ENCODE peak calls at places on chromosomes 7 and 10, in eight cellular contexts. One of them, this sample, is unnamed.
A peak's percentile ranks its signal among the peaks of the same experiment; 100 is the strongest.

GRCh38 chr7:111459757-111460280 is 102.5 kb downstream of the IMMP2L start:
- DNase-seq in OCI-LY7: no peak
- DNase-seq in transverse colon: no peak
- DNase-seq in cardiac muscle cell: peak; percentile 75
- DNase-seq in tibial nerve: no peak
- DNase-seq in adipocyte: peak; percentile 69
- DNase-seq in uterus: no peak
- DNase-seq in neural progenitor cell: no peak
- DNase-seq in this sample: no peak

GRCh38 chr7:103928581-103928980 is 60.9 kb downstream of the RELN start:
- DNase-seq in neural progenitor cell: no peak
- DNase-seq in uterus: no peak
- DNase-seq in adipocyte: no peak
- DNase-seq in transverse colon: no peak
- DNase-seq in tibial nerve: no peak
- DNase-seq in cardiac muscle cell: no peak
- DNase-seq in OCI-LY7: no peak
- DNase-seq in this sample: no peak

GRCh38 chr7:111992601-111993000 is 213.6 kb downstream of the DOCK4 start:
- DNase-seq in cardiac muscle cell: no peak
- DNase-seq in uterus: no peak
- DNase-seq in transverse colon: no peak
- DNase-seq in tibial nerve: no peak
- DNase-seq in OCI-LY7: no peak
- DNase-seq in adipocyte: peak; percentile 16
- DNase-seq in neural progenitor cell: no peak
- DNase-seq in this sample: no peak

GRCh38 chr7:150866932-150867564 is 14.7 kb downstream of the AOC1 start:
- DNase-seq in tibial nerve: no peak
- DNase-seq in adipocyte: no peak
- DNase-seq in OCI-LY7: no peak
- DNase-seq in uterus: no peak
- DNase-seq in neural progenitor cell: no peak
- DNase-seq in transverse colon: no peak
- DNase-seq in cardiac muscle cell: no peak
- DNase-seq in this sample: no peak

GRCh38 chr7:136251826-136252225 is 274.7 kb upstream of the MTPN start:
- DNase-seq in cardiac muscle cell: no peak
- DNase-seq in transverse colon: no peak
- DNase-seq in uterus: no peak
- DNase-seq in tibial nerve: no peak
- DNase-seq in OCI-LY7: no peak
- DNase-seq in neural progenitor cell: no peak
- DNase-seq in adipocyte: no peak
- DNase-seq in this sample: no peak

GRCh38 chr10:11397566-11397965 is 213.9 kb downstream of the USP6NL start:
- DNase-seq in uterus: no peak
- DNase-seq in cardiac muscle cell: no peak
- DNase-seq in tibial nerve: no peak
- DNase-seq in adipocyte: no peak
- DNase-seq in OCI-LY7: no peak
- DNase-seq in neural progenitor cell: no peak
- DNase-seq in transverse colon: no peak
- DNase-seq in this sample: no peak

GRCh38 chr7:7962851-7963250 is 5.7 kb upstream of the GLCCI1 start:
- DNase-seq in OCI-LY7: no peak
- DNase-seq in neural progenitor cell: no peak
- DNase-seq in transverse colon: no peak
- DNase-seq in cardiac muscle cell: no peak
- DNase-seq in adipocyte: peak; percentile 53
- DNase-seq in tibial nerve: no peak
- DNase-seq in uterus: no peak
- DNase-seq in this sample: no peak

GRCh38 chr10:17606547-17607040 is 10.6 kb downstream of the HACD1 start:
- DNase-seq in neural progenitor cell: no peak
- DNase-seq in uterus: no peak
- DNase-seq in tibial nerve: no peak
- DNase-seq in transverse colon: no peak
- DNase-seq in cardiac muscle cell: no peak
- DNase-seq in adipocyte: no peak
- DNase-seq in OCI-LY7: no peak
- DNase-seq in this sample: no peak

GRCh38 chr7:31099451-31100444 is 47.6 kb downstream of the ADCYAP1R1 start:
- DNase-seq in cardiac muscle cell: no peak
- DNase-seq in neural progenitor cell: no peak
- DNase-seq in transverse colon: no peak
- DNase-seq in OCI-LY7: no peak
- DNase-seq in tibial nerve: no peak
- DNase-seq in uterus: peak; percentile 2
- DNase-seq in adipocyte: no peak
- DNase-seq in this sample: no peak

GRCh38 chr7:54541941-54542618 is at the start of gene VSTM2A:
- DNase-seq in adipocyte: peak; percentile 30
- DNase-seq in uterus: no peak
- DNase-seq in neural progenitor cell: peak; percentile 88
- DNase-seq in OCI-LY7: no peak
- DNase-seq in tibial nerve: no peak
- DNase-seq in transverse colon: no peak
- DNase-seq in cardiac muscle cell: peak; percentile 2
- DNase-seq in this sample: peak; percentile 20

GRCh38 chr7:81333004-81333403 is 414.2 kb upstream of the SEMA3C start:
- DNase-seq in uterus: no peak
- DNase-seq in OCI-LY7: no peak
- DNase-seq in adipocyte: peak; percentile 51
- DNase-seq in transverse colon: no peak
- DNase-seq in neural progenitor cell: no peak
- DNase-seq in cardiac muscle cell: peak; percentile 62
- DNase-seq in tibial nerve: no peak
- DNase-seq in this sample: peak; percentile 5

GRCh38 chr10:133278577-133279265 is 2.1 kb upstream of the ADAM8 start:
- DNase-seq in uterus: no peak
- DNase-seq in OCI-LY7: peak; percentile 73
- DNase-seq in transverse colon: peak; percentile 75
- DNase-seq in cardiac muscle cell: peak; percentile 70
- DNase-seq in tibial nerve: no peak
- DNase-seq in neural progenitor cell: no peak
- DNase-seq in adipocyte: peak; percentile 25
- DNase-seq in this sample: no peak

GRCh38 chr7:79785556-79785955 is 332.1 kb upstream of the MAGI2 start:
- DNase-seq in neural progenitor cell: no peak
- DNase-seq in transverse colon: no peak
- DNase-seq in uterus: no peak
- DNase-seq in cardiac muscle cell: no peak
- DNase-seq in OCI-LY7: no peak
- DNase-seq in adipocyte: no peak
- DNase-seq in tibial nerve: no peak
- DNase-seq in this sample: no peak

GRCh38 chr7:79778786-79779382 is 325.4 kb upstream of the MAGI2 start:
- DNase-seq in transverse colon: no peak
- DNase-seq in tibial nerve: no peak
- DNase-seq in OCI-LY7: no peak
- DNase-seq in cardiac muscle cell: peak; percentile 95
- DNase-seq in uterus: no peak
- DNase-seq in adipocyte: peak; percentile 93
- DNase-seq in neural progenitor cell: no peak
- DNase-seq in this sample: no peak

GRCh38 chr7:79782906-79783305 is 329.4 kb upstream of the MAGI2 start:
- DNase-seq in tibial nerve: no peak
- DNase-seq in transverse colon: no peak
- DNase-seq in uterus: no peak
- DNase-seq in OCI-LY7: no peak
- DNase-seq in neural progenitor cell: no peak
- DNase-seq in adipocyte: no peak
- DNase-seq in cardiac muscle cell: no peak
- DNase-seq in this sample: no peak

GRCh38 chr7:79781716-79782115 is 328.2 kb upstream of the MAGI2 start:
- DNase-seq in OCI-LY7: no peak
- DNase-seq in cardiac muscle cell: peak; percentile 76
- DNase-seq in uterus: no peak
- DNase-seq in transverse colon: no peak
- DNase-seq in neural progenitor cell: no peak
- DNase-seq in tibial nerve: no peak
- DNase-seq in adipocyte: peak; percentile 31
- DNase-seq in this sample: no peak

DNA sequence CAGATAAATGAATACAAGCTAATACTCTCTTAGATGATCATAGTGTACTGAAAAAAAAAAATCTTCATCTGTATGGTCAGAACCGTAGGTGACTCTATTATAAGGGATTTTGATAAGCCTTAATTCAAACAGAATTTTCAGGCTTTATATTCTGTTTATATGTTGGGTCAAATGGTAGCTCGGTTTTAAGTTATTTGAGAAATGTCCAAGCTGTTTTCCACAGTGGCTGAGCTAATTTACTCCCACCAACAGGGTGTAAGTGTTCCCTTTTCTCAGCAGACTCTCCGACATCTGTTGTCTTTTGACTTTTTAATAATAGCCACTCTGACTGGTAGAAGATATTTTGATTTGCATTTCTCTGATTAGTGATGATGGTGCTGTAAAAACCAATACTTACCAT is 328.8 kb upstream of the MAGI2 start:
- DNase-seq in neural progenitor cell: no peak
- DNase-seq in tibial nerve: no peak
- DNase-seq in adipocyte: no peak
- DNase-seq in OCI-LY7: no peak
- DNase-seq in uterus: no peak
- DNase-seq in cardiac muscle cell: peak; percentile 52
- DNase-seq in transverse colon: no peak
- DNase-seq in this sample: no peak
- H3K36me3 ChIP-seq in neural progenitor cell: no peaks in the 10 kb centered on the region
- H3K36me3 ChIP-seq in tibial nerve: no peaks in the 10 kb centered on the region
- H3K36me3 ChIP-seq in adipocyte: no peaks in the 10 kb centered on the region
- H3K36me3 ChIP-seq in OCI-LY7: no peaks in the 10 kb centered on the region
- H3K36me3 ChIP-seq in uterus: no peaks in the 10 kb centered on the region
- H3K36me3 ChIP-seq in cardiac muscle cell: no peaks in the 10 kb centered on the region
- H3K36me3 ChIP-seq in transverse colon: no peaks in the 10 kb centered on the region
- H3K36me3 ChIP-seq in this sample: no peaks in the 10 kb centered on the region

GRCh38 chr10:37703833-37704382 is 153.5 kb downstream of the ZNF248 start:
- DNase-seq in tibial nerve: no peak
- DNase-seq in neural progenitor cell: no peak
- DNase-seq in transverse colon: no peak
- DNase-seq in adipocyte: no peak
- DNase-seq in uterus: no peak
- DNase-seq in cardiac muscle cell: no peak
- DNase-seq in OCI-LY7: no peak
- DNase-seq in this sample: no peak

GRCh38 chr10:37703074-37703473 is 154.3 kb downstream of the ZNF248 start:
- DNase-seq in uterus: no peak
- DNase-seq in cardiac muscle cell: no peak
- DNase-seq in adipocyte: no peak
- DNase-seq in OCI-LY7: no peak
- DNase-seq in tibial nerve: no peak
- DNase-seq in neural progenitor cell: no peak
- DNase-seq in transverse colon: no peak
- DNase-seq in this sample: no peak

GRCh38 chr10:37700886-37701780 is 156.3 kb downstream of the ZNF248 start:
- DNase-seq in cardiac muscle cell: no peak
- DNase-seq in transverse colon: no peak
- DNase-seq in tibial nerve: no peak
- DNase-seq in OCI-LY7: no peak
- DNase-seq in uterus: no peak
- DNase-seq in adipocyte: no peak
- DNase-seq in neural progenitor cell: no peak
- DNase-seq in this sample: no peak

GRCh38 chr10:37701781-37702493 is 155.5 kb downstream of the ZNF248 start:
- DNase-seq in OCI-LY7: no peak
- DNase-seq in neural progenitor cell: no peak
- DNase-seq in adipocyte: no peak
- DNase-seq in uterus: no peak
- DNase-seq in transverse colon: no peak
- DNase-seq in tibial nerve: no peak
- DNase-seq in cardiac muscle cell: no peak
- DNase-seq in this sample: no peak

DNA sequence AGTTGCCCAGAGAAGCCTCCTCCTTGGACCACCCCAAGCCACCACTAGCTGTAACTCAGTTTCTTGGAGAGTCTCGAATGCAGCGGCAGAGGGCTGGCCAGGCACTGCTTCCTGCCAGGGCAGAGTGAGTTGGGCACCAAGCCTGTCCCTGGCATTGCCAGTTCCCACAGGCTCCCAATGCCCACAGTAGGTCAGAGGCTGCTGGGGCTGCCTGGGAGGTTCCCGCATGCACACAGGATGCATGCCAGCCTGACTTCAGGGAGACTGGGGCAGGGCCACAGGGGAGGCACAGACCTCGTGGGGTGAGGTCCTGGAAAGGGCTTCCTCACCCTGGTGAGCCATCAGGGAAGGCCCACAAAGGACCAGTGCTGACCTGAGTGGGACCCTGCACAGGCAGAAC is 152.8 kb downstream of the ZNF248 start:
- DNase-seq in uterus: no peak
- DNase-seq in neural progenitor cell: no peak
- DNase-seq in tibial nerve: no peak
- DNase-seq in adipocyte: no peak
- DNase-seq in OCI-LY7: no peak
- DNase-seq in transverse colon: no peak
- DNase-seq in cardiac muscle cell: no peak
- DNase-seq in this sample: peak; percentile 23
- H3K9me3 ChIP-seq in uterus: no peaks in the 10 kb centered on the region
- H3K9me3 ChIP-seq in neural progenitor cell: no peaks in the 10 kb centered on the region
- H3K9me3 ChIP-seq in tibial nerve: no peaks in the 10 kb centered on the region
- H3K9me3 ChIP-seq in adipocyte: no peaks in the 10 kb centered on the region
- H3K9me3 ChIP-seq in OCI-LY7: no peaks in the 10 kb centered on the region
- H3K9me3 ChIP-seq in transverse colon: no peaks in the 10 kb centered on the region
- H3K9me3 ChIP-seq in cardiac muscle cell: no peaks in the 10 kb centered on the region
- H3K9me3 ChIP-seq in this sample: no peaks in the 10 kb centered on the region

DNA sequence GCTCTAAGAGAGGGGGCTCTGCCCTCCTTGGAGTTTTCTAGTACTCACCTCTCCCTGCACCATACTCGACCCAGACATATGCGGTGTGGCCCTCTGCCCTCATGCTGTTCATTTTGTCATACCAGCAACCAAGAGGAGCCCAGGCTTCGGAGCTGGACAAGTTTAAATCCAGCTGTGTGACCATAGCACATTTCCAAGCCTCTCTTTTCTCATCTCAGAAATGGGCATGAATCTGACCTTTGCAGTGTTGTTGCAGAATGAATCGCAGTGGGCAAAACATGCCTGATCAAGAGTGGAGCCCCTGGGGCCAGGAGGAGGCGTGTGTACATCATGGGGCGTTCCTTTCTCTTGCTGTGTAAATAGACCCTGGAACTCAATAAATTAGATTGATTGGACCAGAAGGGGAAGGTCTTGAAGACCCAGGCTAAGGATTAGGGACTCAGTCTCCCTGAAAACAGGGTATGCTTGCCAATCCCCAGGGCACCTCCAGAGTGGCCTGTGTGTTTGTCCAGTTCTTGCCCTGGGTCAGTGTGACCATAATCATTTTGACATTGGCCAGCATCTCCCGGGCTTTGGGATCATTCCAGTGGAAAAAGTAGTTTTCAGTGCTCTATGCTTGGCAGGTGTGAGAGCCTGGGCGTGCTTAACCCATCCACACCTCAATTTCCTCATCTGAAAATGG is 59.6 kb downstream of the ZMIZ1 start:
- DNase-seq in neural progenitor cell: no peak
- DNase-seq in uterus: no peak
- DNase-seq in OCI-LY7: no peak
- DNase-seq in cardiac muscle cell: no peak
- DNase-seq in tibial nerve: no peak
- DNase-seq in adipocyte: no peak
- DNase-seq in transverse colon: no peak
- DNase-seq in this sample: no peak
- H3K36me3 ChIP-seq in neural progenitor cell: no peaks in the 10 kb centered on the region
- H3K36me3 ChIP-seq in uterus: no peaks in the 10 kb centered on the region
- H3K36me3 ChIP-seq in OCI-LY7: no peaks in the 10 kb centered on the region
- H3K36me3 ChIP-seq in cardiac muscle cell: peaks cover 15% of the 10 kb centered on the region
- H3K36me3 ChIP-seq in tibial nerve: peaks cover 69% of the 10 kb centered on the region
- H3K36me3 ChIP-seq in adipocyte: peaks cover 79% of the 10 kb centered on the region
- H3K36me3 ChIP-seq in transverse colon: no peaks in the 10 kb centered on the region
- H3K36me3 ChIP-seq in this sample: peaks cover 94% of the 10 kb centered on the region

GRCh38 chr7:278081-278480 is 11.9 kb upstream of the FOXL3 start:
- DNase-seq in uterus: no peak
- DNase-seq in OCI-LY7: no peak
- DNase-seq in transverse colon: no peak
- DNase-seq in tibial nerve: no peak
- DNase-seq in neural progenitor cell: no peak
- DNase-seq in cardiac muscle cell: no peak
- DNase-seq in adipocyte: no peak
- DNase-seq in this sample: no peak
- H3K9me3 ChIP-seq in uterus: no peaks in the 10 kb centered on the region
- H3K9me3 ChIP-seq in OCI-LY7: no peaks in the 10 kb centered on the region
- H3K9me3 ChIP-seq in transverse colon: peaks cover 3% of the 10 kb centered on the region
- H3K9me3 ChIP-seq in tibial nerve: no peaks in the 10 kb centered on the region
- H3K9me3 ChIP-seq in neural progenitor cell: no peaks in the 10 kb centered on the region
- H3K9me3 ChIP-seq in cardiac muscle cell: no peaks in the 10 kb centered on the region
- H3K9me3 ChIP-seq in adipocyte: peaks cover 23% of the 10 kb centered on the region
- H3K9me3 ChIP-seq in this sample: peaks cover 1% of the 10 kb centered on the region

This sample was measured in MG63.